ENCODE peak calls at places on chromosomes 12 and 14, in nine cellular contexts. S, H, J, R, Q, G, K, U and C are unnamed samples.

GRCh38 chr12:3965096-3965495 is 91.9 kb upstream of the PARP11 start:
- DNase-seq in S (no peak), H (no peak), J (no peak), R (no peak), Q (no peak), G (no peak), K (no peak), U (no peak), C (no peak)

GRCh38 chr14:64294672-64295413 is 672 bp upstream of the ESR2 start:
- DNase-seq in S (peak), H (peak), J (no peak), R (peak), Q (peak), G (peak), K (peak), U (peak), C (peak)

GRCh38 chr14:32200368-32201195 is 1.3 kb upstream of the RNU6-7 start:
- DNase-seq in S (no peak), H (peak), J (no peak), R (no peak), Q (no peak), G (no peak), K (no peak), U (no peak), C (no peak)

GRCh38 chr14:103393687-103394626 is 8.7 kb downstream of the MARK3 start:
- DNase-seq in S (no peak), H (no peak), J (no peak), R (no peak), Q (no peak), G (no peak), K (no peak), U (peak), C (peak)

GRCh38 chr14:101369916-101370592 is 191.2 kb upstream of the DIO3 start:
- DNase-seq in S (no peak), H (no peak), J (no peak), R (no peak), Q (peak), G (no peak), K (no peak), U (peak), C (no peak)

GRCh38 chr14:59427653-59428578 is 37.3 kb downstream of the GPR135 start:
- DNase-seq in S (no peak), H (no peak), J (no peak), R (no peak), Q (no peak), G (peak), K (no peak), U (peak), C (no peak)

GRCh38 chr14:73231874-73232851 is 5.1 kb upstream of the PAPLN start:
- DNase-seq in S (no peak), H (no peak), J (no peak), R (peak), Q (no peak), G (no peak), K (no peak), U (no peak), C (no peak)

GRCh38 chr12:119406322-119406721 is 71.8 kb downstream of the CCDC60 start:
- DNase-seq in S (no peak), H (no peak), J (no peak), R (no peak), Q (no peak), G (no peak), K (no peak), U (no peak), C (no peak)

GRCh38 chr12:43113153-43113552 is 438.9 kb downstream of the ADAMTS20 start:
- DNase-seq in S (no peak), H (no peak), J (no peak), R (no peak), Q (no peak), G (no peak), K (no peak), U (no peak), C (no peak)